ENCODE peak calls at places on chromosomes 13 and 19, in eight cellular contexts. Q, G, M, O, V, P, I and X are unnamed samples.

GRCh38 chr13:76886005-76886291 is 257 bp downstream of the KCTD12 start:
- DNase-seq in Q (no peak), G (no peak), M (no peak), O (no peak), V (no peak), P (no peak), I (no peak), X (no peak)

GRCh38 chr19:38294090-38294489 is 10.0 kb upstream of the C19orf33 start:
- DNase-seq in Q (no peak), G (no peak), M (no peak), O (no peak), V (no peak), P (no peak), I (no peak), X (no peak)

GRCh38 chr19:7904074-7905020 is 670 bp downstream of the MAP2K7 start:
- DNase-seq in Q (no peak), G (no peak), M (no peak), O (peak), V (no peak), P (no peak), I (peak), X (peak)

GRCh38 chr13:85334187-85334586 is 465.0 kb downstream of the SLITRK6 start:
- DNase-seq in Q (no peak), G (no peak), M (no peak), O (no peak), V (no peak), P (no peak), I (no peak), X (no peak)

GRCh38 chr13:21060063-21060826 is 1.1 kb downstream of the LATS2 start:
- DNase-seq in Q (no peak), G (peak), M (peak), O (no peak), V (no peak), P (no peak), I (no peak), X (peak)

GRCh38 chr13:47213057-47213456 is 316.2 kb upstream of the HTR2A start:
- DNase-seq in Q (no peak), G (peak), M (no peak), O (no peak), V (no peak), P (no peak), I (no peak), X (no peak)

GRCh38 chr13:111511805-111512504 is 191.5 kb downstream of the TEX29 start:
- DNase-seq in Q (no peak), G (no peak), M (no peak), O (no peak), V (no peak), P (no peak), I (no peak), X (no peak)

GRCh38 chr19:15871570-15871969 is 26.3 kb downstream of the CYP4F2 start:
- DNase-seq in Q (peak), G (no peak), M (no peak), O (no peak), V (no peak), P (no peak), I (no peak), X (no peak)

GRCh38 chr13:55534306-55534705 is 1606.4 kb upstream of the PRR20A start:
- DNase-seq in Q (no peak), G (no peak), M (no peak), O (no peak), V (no peak), P (no peak), I (no peak), X (no peak)

GRCh38 chr13:41263261-41263971 is at the start of gene MTRF1:
- DNase-seq in Q (peak), G (peak), M (peak), O (peak), V (peak), P (peak), I (peak), X (peak)

GRCh38 chr19:48480476-48481190 is 11.5 kb downstream of the CYTH2 start:
- DNase-seq in Q (no peak), G (no peak), M (no peak), O (peak), V (peak), P (no peak), I (peak), X (peak)

GRCh38 chr19:46115396-46116109 is 8.9 kb downstream of the IGFL3 start:
- DNase-seq in Q (no peak), G (peak), M (peak), O (no peak), V (no peak), P (no peak), I (no peak), X (no peak)

GRCh38 chr13:113654591-113655357 is 3.2 kb downstream of the ATP4B start:
- DNase-seq in Q (no peak), G (no peak), M (no peak), O (no peak), V (no peak), P (no peak), I (no peak), X (peak)

GRCh38 chr19:34241513-34242337 is 12.6 kb upstream of the GARRE1 start:
- DNase-seq in Q (no peak), G (no peak), M (no peak), O (no peak), V (no peak), P (no peak), I (no peak), X (no peak)

GRCh38 chr19:32822916-32823746 is 46.4 kb downstream of the SLC7A9 start:
- DNase-seq in Q (no peak), G (no peak), M (no peak), O (no peak), V (no peak), P (no peak), I (no peak), X (no peak)

GRCh38 chr19:13920940-13921744 is 15.1 kb downstream of the CC2D1A start:
- DNase-seq in Q (no peak), G (peak), M (peak), O (no peak), V (no peak), P (no peak), I (no peak), X (no peak)

GRCh38 chr19:3844596-3844995 is 24.2 kb downstream of the ZFR2 start:
- DNase-seq in Q (no peak), G (no peak), M (peak), O (no peak), V (no peak), P (no peak), I (no peak), X (no peak)

GRCh38 chr19:18450934-18451836 is 13.3 kb upstream of the ISYNA1 start:
- DNase-seq in Q (no peak), G (peak), M (peak), O (peak), V (peak), P (no peak), I (peak), X (peak)

GRCh38 chr19:39430675-39431593 is 4.8 kb downstream of the RPS16 start:
- DNase-seq in Q (peak), G (peak), M (peak), O (no peak), V (no peak), P (no peak), I (peak), X (no peak)

GRCh38 chr19:5457709-5458108 is 2.5 kb downstream of the ZNRF4 start:
- DNase-seq in Q (no peak), G (no peak), M (no peak), O (no peak), V (no peak), P (no peak), I (no peak), X (no peak)

GRCh38 chr13:86870388-86870966 is 800.7 kb upstream of the SLITRK5 start:
- DNase-seq in Q (no peak), G (peak), M (no peak), O (no peak), V (no peak), P (no peak), I (no peak), X (no peak)

GRCh38 chr13:32645854-32646253 is 59.6 kb downstream of the PDS5B start:
- DNase-seq in Q (peak), G (no peak), M (no peak), O (no peak), V (no peak), P (no peak), I (no peak), X (no peak)

GRCh38 chr19:43674630-43674982 is 4.6 kb upstream of the PLAUR start:
- DNase-seq in Q (peak), G (peak), M (peak), O (no peak), V (no peak), P (no peak), I (no peak), X (no peak)

GRCh38 chr19:778910-779653 is 18.2 kb upstream of the PTBP1 start:
- DNase-seq in Q (no peak), G (peak), M (peak), O (no peak), V (no peak), P (no peak), I (no peak), X (peak)

GRCh38 chr13:27928353-27928804 is 8.6 kb downstream of the PDX1 start:
- DNase-seq in Q (no peak), G (no peak), M (no peak), O (no peak), V (no peak), P (no peak), I (no peak), X (no peak)

GRCh38 chr19:17333611-17334413 is 843 bp downstream of the ANO8 start:
- DNase-seq in Q (peak), G (peak), M (peak), O (peak), V (peak), P (no peak), I (peak), X (no peak)

GRCh38 chr13:23325191-23325590 is 108.3 kb downstream of the SACS start:
- DNase-seq in Q (no peak), G (no peak), M (no peak), O (no peak), V (no peak), P (no peak), I (no peak), X (no peak)

GRCh38 chr19:53818756-53819155 is 5.4 kb downstream of the NLRP12 start:
- DNase-seq in Q (no peak), G (no peak), M (no peak), O (no peak), V (no peak), P (no peak), I (no peak), X (no peak)

GRCh38 chr19:47111682-47112165 is 1.9 kb downstream of the ZC3H4 start:
- DNase-seq in Q (no peak), G (no peak), M (no peak), O (no peak), V (no peak), P (no peak), I (no peak), X (no peak)

GRCh38 chr19:10543420-10544241 is at the start of gene ATG4D:
- DNase-seq in Q (peak), G (peak), M (peak), O (peak), V (peak), P (peak), I (peak), X (peak)

GRCh38 chr13:53783466-53783865 is 754.9 kb downstream of the OLFM4 start:
- DNase-seq in Q (no peak), G (no peak), M (no peak), O (no peak), V (no peak), P (no peak), I (no peak), X (no peak)

GRCh38 chr13:95300625-95301134 is 571 bp downstream of the ABCC4 start:
- DNase-seq in Q (peak), G (peak), M (peak), O (peak), V (peak), P (peak), I (no peak), X (peak)

GRCh38 chr19:13843104-13843921 is 33.6 kb upstream of the NANOS3 start:
- DNase-seq in Q (no peak), G (peak), M (peak), O (no peak), V (no peak), P (no peak), I (no peak), X (peak)

GRCh38 chr13:79869326-79869725 is 388.4 kb downstream of the NDFIP2 start:
- DNase-seq in Q (no peak), G (no peak), M (no peak), O (no peak), V (no peak), P (no peak), I (no peak), X (no peak)

GRCh38 chr13:52001120-52001731 is 10.0 kb downstream of the ATP7B start:
- DNase-seq in Q (peak), G (peak), M (peak), O (peak), V (no peak), P (no peak), I (no peak), X (no peak)

GRCh38 chr19:57599761-57600383 is at the start of gene ZNF530:
- DNase-seq in Q (peak), G (peak), M (peak), O (peak), V (peak), P (peak), I (peak), X (peak)

GRCh38 chr19:28313633-28314032 is 899.3 kb downstream of the UQCRFS1 start:
- DNase-seq in Q (no peak), G (peak), M (peak), O (no peak), V (no peak), P (no peak), I (no peak), X (peak)

GRCh38 chr19:41323430-41324125 is 13.6 kb downstream of the CCDC97 start:
- DNase-seq in Q (peak), G (peak), M (peak), O (no peak), V (no peak), P (no peak), I (no peak), X (peak)